ENCODE peak calls at places on chromosomes 3 and 15, in seven cellular contexts. One of them, this sample, is unnamed.

GRCh38 chr15:98889930-98890695 is 117.5 kb downstream of the PGPEP1L start:
- DNase-seq in HCT116: no peak
- DNase-seq in keratinocyte: no peak
- DNase-seq in H9: no peak
- DNase-seq in fibroblast of lung: peak
- DNase-seq in PC-9: no peak
- DNase-seq in PC-3: peak
- DNase-seq in this sample: peak

GRCh38 chr3:182794455-182794773 is 1.1 kb downstream of the ATP11B start:
- DNase-seq in HCT116: no peak
- DNase-seq in PC-9: no peak
- DNase-seq in PC-3: no peak
- DNase-seq in keratinocyte: no peak
- DNase-seq in fibroblast of lung: no peak
- DNase-seq in H9: no peak
- DNase-seq in this sample: no peak

GRCh38 chr15:60899322-60899966 is 329.7 kb downstream of the RORA start:
- DNase-seq in fibroblast of lung: no peak
- DNase-seq in PC-3: no peak
- DNase-seq in keratinocyte: no peak
- DNase-seq in PC-9: no peak
- DNase-seq in HCT116: no peak
- DNase-seq in H9: no peak
- DNase-seq in this sample: no peak

GRCh38 chr15:86164222-86164898 is 84.7 kb downstream of the AGBL1 start:
- DNase-seq in H9: no peak
- DNase-seq in fibroblast of lung: no peak
- DNase-seq in PC-9: no peak
- DNase-seq in PC-3: no peak
- DNase-seq in keratinocyte: no peak
- DNase-seq in HCT116: no peak
- DNase-seq in this sample: peak

GRCh38 chr3:16801698-16802097 is 83.1 kb upstream of the PLCL2 start:
- DNase-seq in PC-9: no peak
- DNase-seq in H9: no peak
- DNase-seq in HCT116: no peak
- DNase-seq in PC-3: no peak
- DNase-seq in keratinocyte: no peak
- DNase-seq in fibroblast of lung: no peak
- DNase-seq in this sample: no peak

GRCh38 chr3:71066849-71067261 is 516.7 kb downstream of the FOXP1 start:
- DNase-seq in HCT116: no peak
- DNase-seq in PC-9: no peak
- DNase-seq in H9: no peak
- DNase-seq in keratinocyte: no peak
- DNase-seq in fibroblast of lung: peak
- DNase-seq in PC-3: peak
- DNase-seq in this sample: peak

GRCh38 chr3:52099006-52099405 is 42.6 kb upstream of the DUSP7 start:
- DNase-seq in HCT116: no peak
- DNase-seq in PC-3: peak
- DNase-seq in PC-9: peak
- DNase-seq in keratinocyte: no peak
- DNase-seq in H9: no peak
- DNase-seq in fibroblast of lung: no peak
- DNase-seq in this sample: peak

GRCh38 chr3:45943207-45943846 is at the start of gene CXCR6:
- DNase-seq in keratinocyte: no peak
- DNase-seq in HCT116: no peak
- DNase-seq in H9: no peak
- DNase-seq in PC-3: peak
- DNase-seq in PC-9: no peak
- DNase-seq in fibroblast of lung: no peak
- DNase-seq in this sample: peak

GRCh38 chr15:78051622-78052405 is 25.7 kb downstream of the TBC1D2B start:
- DNase-seq in PC-9: no peak
- DNase-seq in PC-3: peak
- DNase-seq in keratinocyte: no peak
- DNase-seq in fibroblast of lung: no peak
- DNase-seq in HCT116: no peak
- DNase-seq in H9: no peak
- DNase-seq in this sample: no peak

GRCh38 chr3:124787490-124788195 is 57.4 kb downstream of the UMPS start:
- DNase-seq in PC-9: no peak
- DNase-seq in PC-3: no peak
- DNase-seq in fibroblast of lung: peak
- DNase-seq in HCT116: no peak
- DNase-seq in keratinocyte: no peak
- DNase-seq in H9: no peak
- DNase-seq in this sample: no peak

GRCh38 chr3:128170866-128171516 is 17.7 kb downstream of the EEFSEC start:
- DNase-seq in PC-3: peak
- DNase-seq in H9: no peak
- DNase-seq in fibroblast of lung: peak
- DNase-seq in keratinocyte: no peak
- DNase-seq in HCT116: peak
- DNase-seq in PC-9: peak
- DNase-seq in this sample: peak

GRCh38 chr3:13547591-13548371 is 1.1 kb upstream of the FBLN2 start:
- DNase-seq in PC-3: no peak
- DNase-seq in H9: peak
- DNase-seq in PC-9: no peak
- DNase-seq in fibroblast of lung: no peak
- DNase-seq in HCT116: no peak
- DNase-seq in keratinocyte: peak
- DNase-seq in this sample: peak

GRCh38 chr3:14297305-14297704 is 105.1 kb upstream of the SLC6A6 start:
- DNase-seq in keratinocyte: no peak
- DNase-seq in HCT116: no peak
- DNase-seq in PC-9: no peak
- DNase-seq in fibroblast of lung: no peak
- DNase-seq in PC-3: no peak
- DNase-seq in H9: no peak
- DNase-seq in this sample: no peak

GRCh38 chr15:82046668-82047492 is 1.1 kb upstream of the MEX3B start:
- DNase-seq in HCT116: peak
- DNase-seq in PC-9: peak
- DNase-seq in H9: peak
- DNase-seq in keratinocyte: peak
- DNase-seq in PC-3: peak
- DNase-seq in fibroblast of lung: peak
- DNase-seq in this sample: peak

GRCh38 chr15:44536962-44537727 is at the start of gene EIF3J:
- DNase-seq in H9: peak
- DNase-seq in fibroblast of lung: peak
- DNase-seq in keratinocyte: peak
- DNase-seq in PC-3: peak
- DNase-seq in PC-9: peak
- DNase-seq in HCT116: peak
- DNase-seq in this sample: peak

GRCh38 chr15:80559320-80559693 is 135.8 kb upstream of the ABHD17C start:
- DNase-seq in H9: no peak
- DNase-seq in keratinocyte: no peak
- DNase-seq in fibroblast of lung: no peak
- DNase-seq in HCT116: no peak
- DNase-seq in PC-3: no peak
- DNase-seq in PC-9: no peak
- DNase-seq in this sample: no peak

GRCh38 chr15:85452436-85452835 is 72.0 kb downstream of the AKAP13 start:
- DNase-seq in PC-9: no peak
- DNase-seq in fibroblast of lung: no peak
- DNase-seq in HCT116: no peak
- DNase-seq in keratinocyte: no peak
- DNase-seq in PC-3: no peak
- DNase-seq in H9: no peak
- DNase-seq in this sample: no peak

GRCh38 chr15:75207618-75208500 is 6.2 kb downstream of the C15orf39 start:
- DNase-seq in HCT116: no peak
- DNase-seq in H9: no peak
- DNase-seq in keratinocyte: no peak
- DNase-seq in PC-9: no peak
- DNase-seq in fibroblast of lung: no peak
- DNase-seq in PC-3: no peak
- DNase-seq in this sample: no peak

GRCh38 chr3:173510565-173510964 is 113.0 kb downstream of the NLGN1 start:
- DNase-seq in PC-3: no peak
- DNase-seq in keratinocyte: no peak
- DNase-seq in PC-9: no peak
- DNase-seq in fibroblast of lung: no peak
- DNase-seq in H9: no peak
- DNase-seq in HCT116: no peak
- DNase-seq in this sample: no peak

GRCh38 chr3:136512391-136512790 is 239.8 kb downstream of the STAG1 start:
- DNase-seq in PC-9: no peak
- DNase-seq in fibroblast of lung: peak
- DNase-seq in H9: no peak
- DNase-seq in HCT116: no peak
- DNase-seq in PC-3: no peak
- DNase-seq in keratinocyte: no peak
- DNase-seq in this sample: no peak

GRCh38 chr3:47421741-47422649 is 41.2 kb downstream of the PTPN23 start:
- DNase-seq in keratinocyte: no peak
- DNase-seq in HCT116: no peak
- DNase-seq in PC-9: no peak
- DNase-seq in fibroblast of lung: peak
- DNase-seq in H9: no peak
- DNase-seq in PC-3: peak
- DNase-seq in this sample: peak

GRCh38 chr15:92847841-92848240 is 52.3 kb upstream of the CHD2 start:
- DNase-seq in fibroblast of lung: no peak
- DNase-seq in H9: no peak
- DNase-seq in PC-9: no peak
- DNase-seq in PC-3: no peak
- DNase-seq in keratinocyte: no peak
- DNase-seq in HCT116: no peak
- DNase-seq in this sample: no peak
- TF ChIP-seq CTCF in fibroblast of lung: no peak
- TF ChIP-seq CTCF in H9: no peak
- TF ChIP-seq CTCF in PC-9: no peak
- TF ChIP-seq CTCF in PC-3: no peak
- TF ChIP-seq CTCF in keratinocyte: no peak
- TF ChIP-seq CTCF in HCT116: no peak
- TF ChIP-seq CTCF in this sample: no peak

DNA sequence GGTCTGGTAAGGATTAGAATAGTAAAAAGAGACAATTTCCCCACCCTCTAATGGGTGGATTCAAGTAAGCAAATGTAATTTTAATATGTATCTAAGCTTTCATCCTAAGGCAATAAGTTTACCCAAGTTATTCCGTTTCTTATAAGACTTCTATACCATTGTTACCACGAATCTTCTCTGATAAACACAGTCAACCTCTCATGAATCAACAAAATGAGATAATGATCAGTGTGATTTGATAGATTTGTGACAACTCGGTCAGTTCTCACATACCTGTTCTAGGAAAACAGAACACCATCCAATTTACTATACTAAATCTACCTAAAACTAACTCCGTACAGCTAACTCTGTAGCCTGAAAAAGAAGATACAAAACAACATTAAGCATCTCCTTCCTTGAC is 342.1 kb downstream of the TBL1XR1 start:
- DNase-seq in HCT116: no peak
- DNase-seq in keratinocyte: no peak
- DNase-seq in fibroblast of lung: no peak
- DNase-seq in H9: no peak
- DNase-seq in PC-3: no peak
- DNase-seq in PC-9: no peak
- DNase-seq in this sample: no peak
- H3K27ac ChIP-seq in HCT116: no peak
- H3K27ac ChIP-seq in keratinocyte: no peak
- H3K27ac ChIP-seq in fibroblast of lung: no peak
- H3K27ac ChIP-seq in H9: no peak
- H3K27ac ChIP-seq in PC-3: no peak
- H3K27ac ChIP-seq in PC-9: no peak
- H3K27ac ChIP-seq in this sample: no peak

GRCh38 chr15:70196314-70197291 is 98.9 kb upstream of the TLE3 start:
- DNase-seq in fibroblast of lung: peak
- DNase-seq in keratinocyte: peak
- DNase-seq in PC-3: peak
- DNase-seq in HCT116: no peak
- DNase-seq in PC-9: peak
- DNase-seq in H9: peak
- DNase-seq in this sample: peak
- H2AFZ ChIP-seq in fibroblast of lung: no peak
- H2AFZ ChIP-seq in keratinocyte: peak
- H2AFZ ChIP-seq in PC-3: no peak
- H2AFZ ChIP-seq in HCT116: no peak
- H2AFZ ChIP-seq in PC-9: no peak
- H2AFZ ChIP-seq in H9: no peak
- H2AFZ ChIP-seq in this sample: peak

GRCh38 chr15:39921274-39921638 is 1.2 kb upstream of the GPR176 start:
- DNase-seq in PC-9: no peak
- DNase-seq in fibroblast of lung: no peak
- DNase-seq in H9: no peak
- DNase-seq in PC-3: no peak
- DNase-seq in HCT116: no peak
- DNase-seq in keratinocyte: no peak
- DNase-seq in this sample: no peak

GRCh38 chr15:39919740-39920509 is at the start of gene GPR176:
- DNase-seq in keratinocyte: no peak
- DNase-seq in PC-3: peak
- DNase-seq in PC-9: peak
- DNase-seq in fibroblast of lung: peak
- DNase-seq in HCT116: no peak
- DNase-seq in H9: peak
- DNase-seq in this sample: peak

GRCh38 chr15:39918688-39919385 is 1.2 kb downstream of the GPR176 start:
- DNase-seq in H9: no peak
- DNase-seq in fibroblast of lung: peak
- DNase-seq in PC-3: peak
- DNase-seq in HCT116: no peak
- DNase-seq in keratinocyte: peak
- DNase-seq in PC-9: no peak
- DNase-seq in this sample: peak

GRCh38 chr15:39919396-39919739 is 698 bp downstream of the GPR176 start:
- DNase-seq in fibroblast of lung: no peak
- DNase-seq in keratinocyte: no peak
- DNase-seq in PC-3: no peak
- DNase-seq in PC-9: no peak
- DNase-seq in HCT116: no peak
- DNase-seq in H9: no peak
- DNase-seq in this sample: no peak

DNA sequence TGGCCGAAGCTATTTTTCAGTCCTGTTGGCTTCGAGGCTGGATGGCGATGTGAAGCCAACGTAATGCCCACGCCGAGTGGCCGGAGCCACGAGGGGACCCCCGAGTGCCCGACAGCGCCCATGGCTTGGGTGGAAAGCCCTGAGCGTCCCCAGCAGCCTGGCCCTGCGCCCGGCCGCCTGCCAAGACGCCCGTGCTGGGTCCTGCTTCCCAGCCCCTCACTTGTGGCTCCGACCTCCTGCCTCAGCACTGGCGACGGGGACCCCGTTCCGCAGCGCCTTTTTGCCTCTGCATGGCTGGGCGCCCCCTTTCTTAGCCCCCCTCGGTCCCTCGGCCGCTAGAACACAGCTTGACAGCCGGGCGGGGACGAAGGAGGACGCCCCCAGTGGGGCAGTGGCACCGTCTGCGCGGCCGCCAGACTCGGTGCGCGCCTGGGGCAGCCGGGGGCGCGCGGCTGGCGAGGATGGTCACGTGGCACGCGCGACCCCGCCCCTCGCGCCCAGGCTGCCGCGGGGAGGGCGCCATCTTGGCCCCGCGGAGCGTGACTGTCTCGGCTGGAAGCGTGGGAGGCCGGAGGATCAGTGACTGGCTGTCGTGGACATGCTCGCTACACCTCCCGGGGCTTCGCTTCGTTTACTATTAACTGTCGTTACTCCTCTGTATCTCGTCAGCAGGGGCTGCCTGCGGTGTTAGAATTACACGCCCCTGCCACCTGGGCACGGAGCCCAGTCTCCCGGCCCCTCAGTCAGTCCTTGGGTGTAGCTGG is 626 bp upstream of the GPR176 start:
- DNase-seq in keratinocyte: no peak
- DNase-seq in PC-9: peak
- DNase-seq in PC-3: peak
- DNase-seq in HCT116: no peak
- DNase-seq in fibroblast of lung: peak
- DNase-seq in H9: peak
- DNase-seq in this sample: peak
- TF ChIP-seq CTCF in keratinocyte: peak
- TF ChIP-seq CTCF in PC-9: no peak
- TF ChIP-seq CTCF in PC-3: no peak
- TF ChIP-seq CTCF in HCT116: no peak
- TF ChIP-seq CTCF in fibroblast of lung: no peak
- TF ChIP-seq CTCF in H9: no peak
- TF ChIP-seq CTCF in this sample: no peak

This sample was measured in mammary epithelial cell.